ENCODE peak calls at places on chromosomes 13 and 19, in eight cellular contexts. One of them, this sample, is unnamed.

GRCh38 chr13:22726721-22727120 is 454.1 kb upstream of the SGCG start:
- DNase-seq in A673: peak; percentile 80
- DNase-seq in CD4-positive, alpha-beta T cell: no peak
- DNase-seq in CD8-positive, alpha-beta T cell: no peak
- DNase-seq in mammary epithelial cell: no peak
- DNase-seq in lower leg skin: no peak
- DNase-seq in PC-9: no peak
- DNase-seq in tibial nerve: no peak
- DNase-seq in this sample: no peak

GRCh38 chr19:35013820-35014754 is 14.0 kb downstream of the GRAMD1A start:
- DNase-seq in lower leg skin: no peak
- DNase-seq in CD4-positive, alpha-beta T cell: peak; percentile 75
- DNase-seq in PC-9: no peak
- DNase-seq in tibial nerve: no peak
- DNase-seq in A673: no peak
- DNase-seq in mammary epithelial cell: no peak
- DNase-seq in CD8-positive, alpha-beta T cell: peak; percentile 59
- DNase-seq in this sample: no peak

GRCh38 chr19:36032251-36033104 is at the start of gene CLIP3:
- DNase-seq in mammary epithelial cell: no peak
- DNase-seq in tibial nerve: no peak
- DNase-seq in lower leg skin: no peak
- DNase-seq in CD4-positive, alpha-beta T cell: peak; percentile 39
- DNase-seq in CD8-positive, alpha-beta T cell: peak; percentile 31
- DNase-seq in PC-9: no peak
- DNase-seq in A673: peak; percentile 81
- DNase-seq in this sample: peak; percentile 67

GRCh38 chr13:51201886-51202285 is 20.3 kb upstream of the FAM124A start:
- DNase-seq in CD4-positive, alpha-beta T cell: no peak
- DNase-seq in tibial nerve: no peak
- DNase-seq in lower leg skin: no peak
- DNase-seq in A673: no peak
- DNase-seq in PC-9: no peak
- DNase-seq in CD8-positive, alpha-beta T cell: no peak
- DNase-seq in mammary epithelial cell: no peak
- DNase-seq in this sample: no peak

GRCh38 chr13:110756268-110756667 is 42.8 kb downstream of the ING1 start:
- DNase-seq in A673: no peak
- DNase-seq in CD4-positive, alpha-beta T cell: no peak
- DNase-seq in mammary epithelial cell: no peak
- DNase-seq in lower leg skin: no peak
- DNase-seq in PC-9: no peak
- DNase-seq in CD8-positive, alpha-beta T cell: no peak
- DNase-seq in tibial nerve: no peak
- DNase-seq in this sample: no peak

GRCh38 chr19:3975144-3975543 is 4.2 kb upstream of the DAPK3 start:
- DNase-seq in lower leg skin: no peak
- DNase-seq in PC-9: no peak
- DNase-seq in mammary epithelial cell: no peak
- DNase-seq in CD4-positive, alpha-beta T cell: no peak
- DNase-seq in tibial nerve: no peak
- DNase-seq in CD8-positive, alpha-beta T cell: no peak
- DNase-seq in A673: no peak
- DNase-seq in this sample: no peak

GRCh38 chr19:43490759-43491158 is 13.8 kb downstream of the PHLDB3 start:
- DNase-seq in CD4-positive, alpha-beta T cell: no peak
- DNase-seq in tibial nerve: no peak
- DNase-seq in mammary epithelial cell: no peak
- DNase-seq in lower leg skin: no peak
- DNase-seq in A673: no peak
- DNase-seq in CD8-positive, alpha-beta T cell: no peak
- DNase-seq in PC-9: no peak
- DNase-seq in this sample: no peak

GRCh38 chr13:50670847-50671542 is 172.5 kb downstream of the DLEU7 start:
- DNase-seq in mammary epithelial cell: no peak
- DNase-seq in CD4-positive, alpha-beta T cell: no peak
- DNase-seq in tibial nerve: no peak
- DNase-seq in lower leg skin: no peak
- DNase-seq in A673: no peak
- DNase-seq in CD8-positive, alpha-beta T cell: no peak
- DNase-seq in PC-9: no peak
- DNase-seq in this sample: no peak

GRCh38 chr13:39306639-39307589 is 268.7 kb downstream of the NHLRC3 start:
- DNase-seq in A673: no peak
- DNase-seq in PC-9: no peak
- DNase-seq in lower leg skin: no peak
- DNase-seq in CD4-positive, alpha-beta T cell: no peak
- DNase-seq in CD8-positive, alpha-beta T cell: no peak
- DNase-seq in mammary epithelial cell: no peak
- DNase-seq in tibial nerve: no peak
- DNase-seq in this sample: no peak

GRCh38 chr19:11338569-11339253 is 746 bp downstream of the RAB3D start:
- DNase-seq in A673: no peak
- DNase-seq in CD8-positive, alpha-beta T cell: no peak
- DNase-seq in mammary epithelial cell: no peak
- DNase-seq in lower leg skin: no peak
- DNase-seq in PC-9: no peak
- DNase-seq in CD4-positive, alpha-beta T cell: no peak
- DNase-seq in tibial nerve: no peak
- DNase-seq in this sample: no peak

GRCh38 chr19:16807416-16808274 is 21.6 kb upstream of the SIN3B start:
- DNase-seq in tibial nerve: no peak
- DNase-seq in lower leg skin: no peak
- DNase-seq in A673: no peak
- DNase-seq in mammary epithelial cell: no peak
- DNase-seq in CD8-positive, alpha-beta T cell: no peak
- DNase-seq in CD4-positive, alpha-beta T cell: no peak
- DNase-seq in PC-9: no peak
- DNase-seq in this sample: no peak

GRCh38 chr13:70844391-70845108 is 736.3 kb upstream of the KLHL1 start:
- DNase-seq in CD4-positive, alpha-beta T cell: no peak
- DNase-seq in PC-9: no peak
- DNase-seq in tibial nerve: no peak
- DNase-seq in lower leg skin: no peak
- DNase-seq in CD8-positive, alpha-beta T cell: no peak
- DNase-seq in A673: no peak
- DNase-seq in mammary epithelial cell: no peak
- DNase-seq in this sample: no peak

GRCh38 chr19:20279516-20279915 is 112.5 kb downstream of the ZNF486 start:
- DNase-seq in A673: no peak
- DNase-seq in lower leg skin: no peak
- DNase-seq in mammary epithelial cell: no peak
- DNase-seq in CD8-positive, alpha-beta T cell: no peak
- DNase-seq in CD4-positive, alpha-beta T cell: no peak
- DNase-seq in PC-9: no peak
- DNase-seq in tibial nerve: no peak
- DNase-seq in this sample: no peak

GRCh38 chr19:12806242-12807131 is at the start of gene RNASEH2A:
- DNase-seq in PC-9: peak; percentile 85
- DNase-seq in tibial nerve: peak; percentile 78
- DNase-seq in CD8-positive, alpha-beta T cell: peak; percentile 82
- DNase-seq in CD4-positive, alpha-beta T cell: peak; percentile 84
- DNase-seq in lower leg skin: peak; percentile 85
- DNase-seq in A673: peak; percentile 97
- DNase-seq in mammary epithelial cell: peak; percentile 87
- DNase-seq in this sample: peak; percentile 88
- TF ChIP-seq CTCF in PC-9: no peak
- TF ChIP-seq CTCF in tibial nerve: no peak
- TF ChIP-seq CTCF in CD8-positive, alpha-beta T cell: no peak
- TF ChIP-seq CTCF in CD4-positive, alpha-beta T cell: no peak
- TF ChIP-seq CTCF in lower leg skin: no peak
- TF ChIP-seq CTCF in A673: no peak
- TF ChIP-seq CTCF in mammary epithelial cell: no peak
- TF ChIP-seq CTCF in this sample: no peak

GRCh38 chr19:7870571-7871279 is 3.5 kb downstream of the PRR36 start:
- DNase-seq in PC-9: peak; percentile 91
- DNase-seq in CD8-positive, alpha-beta T cell: no peak
- DNase-seq in mammary epithelial cell: peak; percentile 59
- DNase-seq in lower leg skin: peak; percentile 55
- DNase-seq in CD4-positive, alpha-beta T cell: peak; percentile 38
- DNase-seq in tibial nerve: no peak
- DNase-seq in A673: peak; percentile 89
- DNase-seq in this sample: no peak

GRCh38 chr19:7868671-7869452 is 5.3 kb downstream of the PRR36 start:
- DNase-seq in mammary epithelial cell: peak; percentile 74
- DNase-seq in CD8-positive, alpha-beta T cell: peak; percentile 79
- DNase-seq in tibial nerve: no peak
- DNase-seq in A673: peak; percentile 91
- DNase-seq in CD4-positive, alpha-beta T cell: peak; percentile 83
- DNase-seq in PC-9: peak; percentile 94
- DNase-seq in lower leg skin: peak; percentile 56
- DNase-seq in this sample: peak; percentile 73

GRCh38 chr19:7868326-7868670 is 5.9 kb downstream of the PRR36 start:
- DNase-seq in PC-9: no peak
- DNase-seq in mammary epithelial cell: no peak
- DNase-seq in A673: no peak
- DNase-seq in lower leg skin: no peak
- DNase-seq in CD8-positive, alpha-beta T cell: no peak
- DNase-seq in tibial nerve: no peak
- DNase-seq in CD4-positive, alpha-beta T cell: no peak
- DNase-seq in this sample: no peak

GRCh38 chr19:7869910-7870511 is 4.2 kb downstream of the PRR36 start:
- DNase-seq in A673: peak; percentile 93
- DNase-seq in lower leg skin: no peak
- DNase-seq in CD4-positive, alpha-beta T cell: peak; percentile 52
- DNase-seq in PC-9: peak; percentile 85
- DNase-seq in tibial nerve: no peak
- DNase-seq in CD8-positive, alpha-beta T cell: no peak
- DNase-seq in mammary epithelial cell: peak; percentile 41
- DNase-seq in this sample: no peak

DNA sequence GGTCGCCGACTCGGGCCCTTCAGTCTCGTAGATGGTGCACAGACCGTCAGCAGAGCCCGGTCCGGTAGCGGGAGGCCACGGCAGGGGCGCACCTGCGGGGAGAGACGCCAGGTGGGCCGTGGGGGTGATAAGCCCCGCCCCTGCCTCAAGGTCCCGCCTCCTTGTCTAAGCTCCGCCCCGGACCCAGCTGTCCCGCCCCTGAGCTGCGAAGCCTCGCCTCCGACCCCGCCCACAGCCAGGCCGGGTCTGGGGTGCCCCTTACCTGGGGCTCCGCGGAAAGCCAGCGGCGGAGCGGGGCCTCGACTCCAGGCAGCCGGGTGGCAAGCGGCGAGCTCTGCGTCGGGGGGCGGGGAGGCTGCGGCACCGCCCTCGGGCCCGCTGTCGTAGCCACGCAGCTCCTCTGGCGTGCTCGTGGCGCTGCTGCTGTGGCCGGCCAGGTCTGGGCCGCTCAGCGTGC is 4.7 kb downstream of the PRR36 start:
- DNase-seq in CD4-positive, alpha-beta T cell: peak; percentile 82
- DNase-seq in mammary epithelial cell: peak; percentile 67
- DNase-seq in lower leg skin: no peak
- DNase-seq in PC-9: peak; percentile 89
- DNase-seq in tibial nerve: no peak
- DNase-seq in A673: peak; percentile 73
- DNase-seq in CD8-positive, alpha-beta T cell: peak; percentile 78
- DNase-seq in this sample: peak; percentile 67
- TF ChIP-seq CTCF in CD4-positive, alpha-beta T cell: no peak
- TF ChIP-seq CTCF in mammary epithelial cell: no peak
- TF ChIP-seq CTCF in lower leg skin: no peak
- TF ChIP-seq CTCF in PC-9: peak; percentile 48
- TF ChIP-seq CTCF in tibial nerve: no peak
- TF ChIP-seq CTCF in A673: no peak
- TF ChIP-seq CTCF in CD8-positive, alpha-beta T cell: no peak
- TF ChIP-seq CTCF in this sample: peak; percentile 62

GRCh38 chr13:109668433-109669233 is 117.8 kb downstream of the IRS2 start:
- DNase-seq in A673: no peak
- DNase-seq in tibial nerve: no peak
- DNase-seq in mammary epithelial cell: no peak
- DNase-seq in lower leg skin: no peak
- DNase-seq in PC-9: no peak
- DNase-seq in CD4-positive, alpha-beta T cell: no peak
- DNase-seq in CD8-positive, alpha-beta T cell: no peak
- DNase-seq in this sample: no peak

GRCh38 chr13:109666656-109667448 is 119.5 kb downstream of the IRS2 start:
- DNase-seq in PC-9: peak; percentile 38
- DNase-seq in CD8-positive, alpha-beta T cell: no peak
- DNase-seq in mammary epithelial cell: peak; percentile 5
- DNase-seq in CD4-positive, alpha-beta T cell: no peak
- DNase-seq in lower leg skin: no peak
- DNase-seq in tibial nerve: no peak
- DNase-seq in A673: peak; percentile 85
- DNase-seq in this sample: no peak

GRCh38 chr13:109667754-109668360 is 118.5 kb downstream of the IRS2 start:
- DNase-seq in PC-9: no peak
- DNase-seq in CD8-positive, alpha-beta T cell: no peak
- DNase-seq in lower leg skin: no peak
- DNase-seq in A673: peak; percentile 97
- DNase-seq in mammary epithelial cell: no peak
- DNase-seq in tibial nerve: no peak
- DNase-seq in CD4-positive, alpha-beta T cell: no peak
- DNase-seq in this sample: no peak

GRCh38 chr13:109665781-109666249 is 120.6 kb downstream of the IRS2 start:
- DNase-seq in PC-9: peak; percentile 6
- DNase-seq in A673: no peak
- DNase-seq in tibial nerve: no peak
- DNase-seq in CD4-positive, alpha-beta T cell: no peak
- DNase-seq in lower leg skin: no peak
- DNase-seq in mammary epithelial cell: no peak
- DNase-seq in CD8-positive, alpha-beta T cell: no peak
- DNase-seq in this sample: no peak

GRCh38 chr13:109665211-109665610 is 121.2 kb downstream of the IRS2 start:
- DNase-seq in mammary epithelial cell: no peak
- DNase-seq in lower leg skin: no peak
- DNase-seq in PC-9: no peak
- DNase-seq in CD4-positive, alpha-beta T cell: no peak
- DNase-seq in A673: no peak
- DNase-seq in CD8-positive, alpha-beta T cell: no peak
- DNase-seq in tibial nerve: no peak
- DNase-seq in this sample: no peak
- TF ChIP-seq CTCF in mammary epithelial cell: no peak
- TF ChIP-seq CTCF in lower leg skin: no peak
- TF ChIP-seq CTCF in PC-9: no peak
- TF ChIP-seq CTCF in CD4-positive, alpha-beta T cell: no peak
- TF ChIP-seq CTCF in A673: no peak
- TF ChIP-seq CTCF in CD8-positive, alpha-beta T cell: no peak
- TF ChIP-seq CTCF in tibial nerve: no peak
- TF ChIP-seq CTCF in this sample: no peak

DNA sequence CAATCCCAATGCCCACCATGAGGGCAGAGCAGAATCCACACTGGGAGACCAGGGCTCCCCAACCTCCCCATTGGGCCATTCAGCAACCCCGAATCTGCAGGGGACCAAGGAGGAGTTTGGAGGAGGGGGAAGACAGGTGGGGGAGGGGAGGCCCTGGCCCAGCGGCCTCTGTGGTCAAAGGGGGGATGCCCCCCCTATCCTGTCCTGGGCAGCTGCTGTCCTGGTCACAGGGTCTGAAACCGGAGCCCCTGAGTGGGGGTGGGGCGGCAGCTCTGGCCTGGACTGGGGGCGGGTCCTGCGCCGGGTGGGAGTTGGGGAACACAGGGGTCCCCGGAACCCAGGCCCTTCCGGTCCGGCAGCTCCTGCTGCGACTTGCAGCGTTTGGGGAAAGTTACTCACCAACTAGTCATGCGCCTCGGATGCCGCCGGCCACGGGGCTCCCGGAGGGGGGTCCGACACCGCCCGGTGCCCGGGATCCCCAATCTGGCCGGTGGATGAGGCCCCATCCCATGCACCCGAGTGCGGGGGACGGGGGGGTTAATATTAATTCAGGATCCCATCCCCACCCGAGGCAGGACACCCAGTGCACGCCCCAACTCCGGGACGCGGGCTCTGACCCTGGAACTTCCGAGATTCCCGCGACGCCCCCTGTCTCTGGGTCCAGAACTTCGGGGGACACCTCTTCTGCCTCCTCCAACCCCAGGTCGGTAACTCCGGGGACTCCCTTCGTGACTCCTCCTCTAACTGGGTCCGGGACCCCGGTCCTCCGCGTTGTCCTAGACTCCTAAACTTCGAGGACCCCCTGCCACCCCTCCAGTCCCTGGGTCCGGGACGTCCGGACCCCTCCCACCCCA is 868 bp downstream of the HOMER3 start:
- DNase-seq in mammary epithelial cell: peak; percentile 65
- DNase-seq in A673: peak; percentile 35
- DNase-seq in PC-9: peak; percentile 49
- DNase-seq in CD4-positive, alpha-beta T cell: no peak
- DNase-seq in tibial nerve: no peak
- DNase-seq in CD8-positive, alpha-beta T cell: no peak
- DNase-seq in lower leg skin: peak; percentile 44
- DNase-seq in this sample: peak; percentile 56
- TF ChIP-seq CTCF in mammary epithelial cell: no peak
- TF ChIP-seq CTCF in A673: no peak
- TF ChIP-seq CTCF in PC-9: no peak
- TF ChIP-seq CTCF in CD4-positive, alpha-beta T cell: no peak
- TF ChIP-seq CTCF in tibial nerve: no peak
- TF ChIP-seq CTCF in CD8-positive, alpha-beta T cell: no peak
- TF ChIP-seq CTCF in lower leg skin: no peak
- TF ChIP-seq CTCF in this sample: no peak

This sample was measured in mesothelial cell of epicardium.